ENCODE peak calls at places on chromosome 4, in eight cellular contexts. One of them, this sample, is unnamed.

GRCh38 chr4:85028910-85029309 is 62.4 kb upstream of the WDFY3 start:
- DNase-seq in cerebellar cortex: no peak
- DNase-seq in GM04504: no peak
- DNase-seq in neural crest cell: no peak
- DNase-seq in glutamatergic neuron: no peak
- DNase-seq in neuronal stem cell: no peak
- DNase-seq in hypothalamus: no peak
- DNase-seq in stimulated activated CD8-positive, alpha-beta memory T cell treated with anti-CD3 and anti-CD28 coated beads, Interleukin-15, amount 100 ng/mL, for 1 hour: no peak
- DNase-seq in this sample: no peak

GRCh38 chr4:156512622-156513021 is 459.0 kb downstream of the PDGFC start:
- DNase-seq in cerebellar cortex: no peak
- DNase-seq in GM04504: no peak
- DNase-seq in neural crest cell: no peak
- DNase-seq in glutamatergic neuron: no peak
- DNase-seq in neuronal stem cell: no peak
- DNase-seq in hypothalamus: no peak
- DNase-seq in stimulated activated CD8-positive, alpha-beta memory T cell treated with anti-CD3 and anti-CD28 coated beads, Interleukin-15, amount 100 ng/mL, for 1 hour: no peak
- DNase-seq in this sample: no peak

GRCh38 chr4:114368751-114369150 is 229.9 kb upstream of the UGT8 start:
- DNase-seq in cerebellar cortex: no peak
- DNase-seq in GM04504: no peak
- DNase-seq in neural crest cell: no peak
- DNase-seq in glutamatergic neuron: no peak
- DNase-seq in neuronal stem cell: no peak
- DNase-seq in hypothalamus: no peak
- DNase-seq in stimulated activated CD8-positive, alpha-beta memory T cell treated with anti-CD3 and anti-CD28 coated beads, Interleukin-15, amount 100 ng/mL, for 1 hour: no peak
- DNase-seq in this sample: no peak

GRCh38 chr4:137621056-137621455 is 88.8 kb upstream of the PCDH18 start:
- DNase-seq in cerebellar cortex: no peak
- DNase-seq in GM04504: no peak
- DNase-seq in neural crest cell: peak; percentile 37
- DNase-seq in glutamatergic neuron: peak; percentile 43
- DNase-seq in neuronal stem cell: peak; percentile 67
- DNase-seq in hypothalamus: no peak
- DNase-seq in stimulated activated CD8-positive, alpha-beta memory T cell treated with anti-CD3 and anti-CD28 coated beads, Interleukin-15, amount 100 ng/mL, for 1 hour: no peak
- DNase-seq in this sample: no peak

GRCh38 chr4:10753326-10753725 is 68.8 kb upstream of the CLNK start:
- DNase-seq in cerebellar cortex: no peak
- DNase-seq in GM04504: no peak
- DNase-seq in neural crest cell: no peak
- DNase-seq in glutamatergic neuron: no peak
- DNase-seq in neuronal stem cell: no peak
- DNase-seq in hypothalamus: no peak
- DNase-seq in stimulated activated CD8-positive, alpha-beta memory T cell treated with anti-CD3 and anti-CD28 coated beads, Interleukin-15, amount 100 ng/mL, for 1 hour: no peak
- DNase-seq in this sample: no peak

GRCh38 chr4:22679518-22679897 is 13.2 kb upstream of the GBA3 start:
- DNase-seq in cerebellar cortex: no peak
- DNase-seq in GM04504: no peak
- DNase-seq in neural crest cell: no peak
- DNase-seq in glutamatergic neuron: no peak
- DNase-seq in neuronal stem cell: no peak
- DNase-seq in hypothalamus: no peak
- DNase-seq in stimulated activated CD8-positive, alpha-beta memory T cell treated with anti-CD3 and anti-CD28 coated beads, Interleukin-15, amount 100 ng/mL, for 1 hour: no peak
- DNase-seq in this sample: no peak

GRCh38 chr4:26050671-26051070 is 136.7 kb downstream of the SMIM20 start:
- DNase-seq in cerebellar cortex: no peak
- DNase-seq in GM04504: no peak
- DNase-seq in neural crest cell: no peak
- DNase-seq in glutamatergic neuron: no peak
- DNase-seq in neuronal stem cell: no peak
- DNase-seq in hypothalamus: no peak
- DNase-seq in stimulated activated CD8-positive, alpha-beta memory T cell treated with anti-CD3 and anti-CD28 coated beads, Interleukin-15, amount 100 ng/mL, for 1 hour: no peak
- DNase-seq in this sample: no peak

GRCh38 chr4:106601519-106601918 is 232.9 kb upstream of the GIMD1 start:
- DNase-seq in cerebellar cortex: no peak
- DNase-seq in GM04504: no peak
- DNase-seq in neural crest cell: no peak
- DNase-seq in glutamatergic neuron: no peak
- DNase-seq in neuronal stem cell: no peak
- DNase-seq in hypothalamus: no peak
- DNase-seq in stimulated activated CD8-positive, alpha-beta memory T cell treated with anti-CD3 and anti-CD28 coated beads, Interleukin-15, amount 100 ng/mL, for 1 hour: no peak
- DNase-seq in this sample: no peak

GRCh38 chr4:168771251-168771650 is 238.8 kb downstream of the CBR4 start:
- DNase-seq in cerebellar cortex: no peak
- DNase-seq in GM04504: no peak
- DNase-seq in neural crest cell: no peak
- DNase-seq in glutamatergic neuron: no peak
- DNase-seq in neuronal stem cell: no peak
- DNase-seq in hypothalamus: no peak
- DNase-seq in stimulated activated CD8-positive, alpha-beta memory T cell treated with anti-CD3 and anti-CD28 coated beads, Interleukin-15, amount 100 ng/mL, for 1 hour: no peak
- DNase-seq in this sample: no peak

GRCh38 chr4:176921256-176921655 is 128.5 kb upstream of the VEGFC start:
- DNase-seq in cerebellar cortex: no peak
- DNase-seq in GM04504: no peak
- DNase-seq in neural crest cell: no peak
- DNase-seq in glutamatergic neuron: no peak
- DNase-seq in neuronal stem cell: no peak
- DNase-seq in hypothalamus: no peak
- DNase-seq in stimulated activated CD8-positive, alpha-beta memory T cell treated with anti-CD3 and anti-CD28 coated beads, Interleukin-15, amount 100 ng/mL, for 1 hour: no peak
- DNase-seq in this sample: no peak

GRCh38 chr4:35250771-35251170 is 993.5 kb downstream of the ARAP2 start:
- DNase-seq in cerebellar cortex: no peak
- DNase-seq in GM04504: no peak
- DNase-seq in neural crest cell: no peak
- DNase-seq in glutamatergic neuron: no peak
- DNase-seq in neuronal stem cell: no peak
- DNase-seq in hypothalamus: no peak
- DNase-seq in stimulated activated CD8-positive, alpha-beta memory T cell treated with anti-CD3 and anti-CD28 coated beads, Interleukin-15, amount 100 ng/mL, for 1 hour: no peak
- DNase-seq in this sample: no peak

GRCh38 chr4:110196206-110196870 is 2.1 kb downstream of the ELOVL6 start:
- DNase-seq in cerebellar cortex: peak; percentile 48
- DNase-seq in GM04504: no peak
- DNase-seq in neural crest cell: peak; percentile 54
- DNase-seq in glutamatergic neuron: peak; percentile 68
- DNase-seq in neuronal stem cell: peak; percentile 56
- DNase-seq in hypothalamus: peak; percentile 72
- DNase-seq in stimulated activated CD8-positive, alpha-beta memory T cell treated with anti-CD3 and anti-CD28 coated beads, Interleukin-15, amount 100 ng/mL, for 1 hour: no peak
- DNase-seq in this sample: peak; percentile 63

GRCh38 chr4:102501635-102502382 is 650 bp downstream of the NFKB1 start:
- DNase-seq in cerebellar cortex: peak; percentile 76
- DNase-seq in GM04504: peak; percentile 71
- DNase-seq in neural crest cell: peak; percentile 49
- DNase-seq in glutamatergic neuron: peak; percentile 68
- DNase-seq in neuronal stem cell: peak; percentile 71
- DNase-seq in hypothalamus: peak; percentile 69
- DNase-seq in stimulated activated CD8-positive, alpha-beta memory T cell treated with anti-CD3 and anti-CD28 coated beads, Interleukin-15, amount 100 ng/mL, for 1 hour: peak; percentile 25
- DNase-seq in this sample: peak; percentile 60

GRCh38 chr4:109764376-109764775 is 34.5 kb upstream of the PLA2G12A start:
- DNase-seq in cerebellar cortex: no peak
- DNase-seq in GM04504: no peak
- DNase-seq in neural crest cell: no peak
- DNase-seq in glutamatergic neuron: no peak
- DNase-seq in neuronal stem cell: no peak
- DNase-seq in hypothalamus: no peak
- DNase-seq in stimulated activated CD8-positive, alpha-beta memory T cell treated with anti-CD3 and anti-CD28 coated beads, Interleukin-15, amount 100 ng/mL, for 1 hour: no peak
- DNase-seq in this sample: no peak

GRCh38 chr4:72568959-72569718 is at the start of gene ADAMTS3:
- DNase-seq in cerebellar cortex: peak; percentile 47
- DNase-seq in GM04504: no peak
- DNase-seq in neural crest cell: peak; percentile 59
- DNase-seq in glutamatergic neuron: peak; percentile 77
- DNase-seq in neuronal stem cell: peak; percentile 76
- DNase-seq in hypothalamus: peak; percentile 25
- DNase-seq in stimulated activated CD8-positive, alpha-beta memory T cell treated with anti-CD3 and anti-CD28 coated beads, Interleukin-15, amount 100 ng/mL, for 1 hour: no peak
- DNase-seq in this sample: peak; percentile 61

GRCh38 chr4:38322709-38323108 is 341.3 kb upstream of the KLF3 start:
- DNase-seq in cerebellar cortex: no peak
- DNase-seq in GM04504: peak; percentile 51
- DNase-seq in neural crest cell: no peak
- DNase-seq in glutamatergic neuron: no peak
- DNase-seq in neuronal stem cell: no peak
- DNase-seq in hypothalamus: no peak
- DNase-seq in stimulated activated CD8-positive, alpha-beta memory T cell treated with anti-CD3 and anti-CD28 coated beads, Interleukin-15, amount 100 ng/mL, for 1 hour: no peak
- DNase-seq in this sample: no peak

GRCh38 chr4:159227984-159228383 is 125.1 kb downstream of the RAPGEF2 start:
- DNase-seq in cerebellar cortex: peak; percentile 71
- DNase-seq in GM04504: no peak
- DNase-seq in neural crest cell: peak; percentile 15
- DNase-seq in glutamatergic neuron: no peak
- DNase-seq in neuronal stem cell: peak; percentile 43
- DNase-seq in hypothalamus: peak; percentile 48
- DNase-seq in stimulated activated CD8-positive, alpha-beta memory T cell treated with anti-CD3 and anti-CD28 coated beads, Interleukin-15, amount 100 ng/mL, for 1 hour: no peak
- DNase-seq in this sample: no peak

GRCh38 chr4:187541666-187542065 is 453.9 kb upstream of the ZFP42 start:
- DNase-seq in cerebellar cortex: no peak
- DNase-seq in GM04504: peak; percentile 53
- DNase-seq in neural crest cell: no peak
- DNase-seq in glutamatergic neuron: no peak
- DNase-seq in neuronal stem cell: no peak
- DNase-seq in hypothalamus: no peak
- DNase-seq in stimulated activated CD8-positive, alpha-beta memory T cell treated with anti-CD3 and anti-CD28 coated beads, Interleukin-15, amount 100 ng/mL, for 1 hour: no peak
- DNase-seq in this sample: no peak

GRCh38 chr4:87989765-87990164 is 14.3 kb downstream of the SPP1 start:
- DNase-seq in cerebellar cortex: no peak
- DNase-seq in GM04504: no peak
- DNase-seq in neural crest cell: no peak
- DNase-seq in glutamatergic neuron: no peak
- DNase-seq in neuronal stem cell: no peak
- DNase-seq in hypothalamus: no peak
- DNase-seq in stimulated activated CD8-positive, alpha-beta memory T cell treated with anti-CD3 and anti-CD28 coated beads, Interleukin-15, amount 100 ng/mL, for 1 hour: no peak
- DNase-seq in this sample: no peak

GRCh38 chr4:162645381-162645780 is 481.6 kb upstream of the FSTL5 start:
- DNase-seq in cerebellar cortex: peak; percentile 9
- DNase-seq in GM04504: no peak
- DNase-seq in neural crest cell: no peak
- DNase-seq in glutamatergic neuron: no peak
- DNase-seq in neuronal stem cell: no peak
- DNase-seq in hypothalamus: no peak
- DNase-seq in stimulated activated CD8-positive, alpha-beta memory T cell treated with anti-CD3 and anti-CD28 coated beads, Interleukin-15, amount 100 ng/mL, for 1 hour: no peak
- DNase-seq in this sample: no peak

GRCh38 chr4:69708211-69708610 is 52.2 kb downstream of the SULT1B1 start:
- DNase-seq in cerebellar cortex: no peak
- DNase-seq in GM04504: no peak
- DNase-seq in neural crest cell: no peak
- DNase-seq in glutamatergic neuron: no peak
- DNase-seq in neuronal stem cell: no peak
- DNase-seq in hypothalamus: no peak
- DNase-seq in stimulated activated CD8-positive, alpha-beta memory T cell treated with anti-CD3 and anti-CD28 coated beads, Interleukin-15, amount 100 ng/mL, for 1 hour: no peak
- DNase-seq in this sample: no peak

GRCh38 chr4:166091146-166091545 is 218.1 kb downstream of the TLL1 start:
- DNase-seq in cerebellar cortex: peak; percentile 51
- DNase-seq in GM04504: no peak
- DNase-seq in neural crest cell: no peak
- DNase-seq in glutamatergic neuron: no peak
- DNase-seq in neuronal stem cell: no peak
- DNase-seq in hypothalamus: no peak
- DNase-seq in stimulated activated CD8-positive, alpha-beta memory T cell treated with anti-CD3 and anti-CD28 coated beads, Interleukin-15, amount 100 ng/mL, for 1 hour: no peak
- DNase-seq in this sample: no peak

GRCh38 chr4:145935253-145936141 is 3.1 kb downstream of the ZNF827 start:
- DNase-seq in cerebellar cortex: peak; percentile 37
- DNase-seq in GM04504: no peak
- DNase-seq in neural crest cell: peak; percentile 60
- DNase-seq in glutamatergic neuron: peak; percentile 76
- DNase-seq in neuronal stem cell: no peak
- DNase-seq in hypothalamus: no peak
- DNase-seq in stimulated activated CD8-positive, alpha-beta memory T cell treated with anti-CD3 and anti-CD28 coated beads, Interleukin-15, amount 100 ng/mL, for 1 hour: no peak
- DNase-seq in this sample: no peak

GRCh38 chr4:25590171-25590570 is 65.5 kb upstream of the SLC34A2 start:
- DNase-seq in cerebellar cortex: no peak
- DNase-seq in GM04504: no peak
- DNase-seq in neural crest cell: no peak
- DNase-seq in glutamatergic neuron: no peak
- DNase-seq in neuronal stem cell: no peak
- DNase-seq in hypothalamus: no peak
- DNase-seq in stimulated activated CD8-positive, alpha-beta memory T cell treated with anti-CD3 and anti-CD28 coated beads, Interleukin-15, amount 100 ng/mL, for 1 hour: no peak
- DNase-seq in this sample: no peak

GRCh38 chr4:187849556-187850245 is 145.9 kb upstream of the ZFP42 start:
- DNase-seq in cerebellar cortex: peak; percentile 24
- DNase-seq in GM04504: no peak
- DNase-seq in neural crest cell: no peak
- DNase-seq in glutamatergic neuron: peak; percentile 63
- DNase-seq in neuronal stem cell: no peak
- DNase-seq in hypothalamus: no peak
- DNase-seq in stimulated activated CD8-positive, alpha-beta memory T cell treated with anti-CD3 and anti-CD28 coated beads, Interleukin-15, amount 100 ng/mL, for 1 hour: no peak
- DNase-seq in this sample: no peak

GRCh38 chr4:184052616-184053015 is 147.5 kb downstream of the STOX2 start:
- DNase-seq in cerebellar cortex: no peak
- DNase-seq in GM04504: no peak
- DNase-seq in neural crest cell: no peak
- DNase-seq in glutamatergic neuron: no peak
- DNase-seq in neuronal stem cell: no peak
- DNase-seq in hypothalamus: no peak
- DNase-seq in stimulated activated CD8-positive, alpha-beta memory T cell treated with anti-CD3 and anti-CD28 coated beads, Interleukin-15, amount 100 ng/mL, for 1 hour: no peak
- DNase-seq in this sample: no peak

GRCh38 chr4:20395160-20395773 is 143.6 kb downstream of the SLIT2 start:
- DNase-seq in cerebellar cortex: peak; percentile 17
- DNase-seq in GM04504: no peak
- DNase-seq in neural crest cell: peak; percentile 35
- DNase-seq in glutamatergic neuron: peak; percentile 51
- DNase-seq in neuronal stem cell: peak; percentile 42
- DNase-seq in hypothalamus: no peak
- DNase-seq in stimulated activated CD8-positive, alpha-beta memory T cell treated with anti-CD3 and anti-CD28 coated beads, Interleukin-15, amount 100 ng/mL, for 1 hour: no peak
- DNase-seq in this sample: peak; percentile 36

GRCh38 chr4:148674891-148675290 is 232.7 kb upstream of the NR3C2 start:
- DNase-seq in cerebellar cortex: no peak
- DNase-seq in GM04504: no peak
- DNase-seq in neural crest cell: no peak
- DNase-seq in glutamatergic neuron: no peak
- DNase-seq in neuronal stem cell: no peak
- DNase-seq in hypothalamus: no peak
- DNase-seq in stimulated activated CD8-positive, alpha-beta memory T cell treated with anti-CD3 and anti-CD28 coated beads, Interleukin-15, amount 100 ng/mL, for 1 hour: no peak
- DNase-seq in this sample: no peak

GRCh38 chr4:180057891-180058643 is 2185.1 kb upstream of the TENM3 start:
- DNase-seq in cerebellar cortex: peak; percentile 60
- DNase-seq in GM04504: no peak
- DNase-seq in neural crest cell: peak; percentile 18
- DNase-seq in glutamatergic neuron: peak; percentile 54
- DNase-seq in neuronal stem cell: peak; percentile 32
- DNase-seq in hypothalamus: peak; percentile 32
- DNase-seq in stimulated activated CD8-positive, alpha-beta memory T cell treated with anti-CD3 and anti-CD28 coated beads, Interleukin-15, amount 100 ng/mL, for 1 hour: no peak
- DNase-seq in this sample: peak; percentile 52

GRCh38 chr4:161554372-161554990 is 609.3 kb downstream of the FSTL5 start:
- DNase-seq in cerebellar cortex: peak; percentile 16
- DNase-seq in GM04504: no peak
- DNase-seq in neural crest cell: no peak
- DNase-seq in glutamatergic neuron: no peak
- DNase-seq in neuronal stem cell: no peak
- DNase-seq in hypothalamus: no peak
- DNase-seq in stimulated activated CD8-positive, alpha-beta memory T cell treated with anti-CD3 and anti-CD28 coated beads, Interleukin-15, amount 100 ng/mL, for 1 hour: no peak
- DNase-seq in this sample: no peak

GRCh38 chr4:84498203-84499026 is 677 bp downstream of the NKX6-1 start:
- DNase-seq in cerebellar cortex: no peak
- DNase-seq in GM04504: no peak
- DNase-seq in neural crest cell: no peak
- DNase-seq in glutamatergic neuron: peak; percentile 56
- DNase-seq in neuronal stem cell: no peak
- DNase-seq in hypothalamus: no peak
- DNase-seq in stimulated activated CD8-positive, alpha-beta memory T cell treated with anti-CD3 and anti-CD28 coated beads, Interleukin-15, amount 100 ng/mL, for 1 hour: no peak
- DNase-seq in this sample: no peak

GRCh38 chr4:126687655-126688358 is 945.0 kb upstream of the INTU start:
- DNase-seq in cerebellar cortex: no peak
- DNase-seq in GM04504: no peak
- DNase-seq in neural crest cell: no peak
- DNase-seq in glutamatergic neuron: no peak
- DNase-seq in neuronal stem cell: no peak
- DNase-seq in hypothalamus: no peak
- DNase-seq in stimulated activated CD8-positive, alpha-beta memory T cell treated with anti-CD3 and anti-CD28 coated beads, Interleukin-15, amount 100 ng/mL, for 1 hour: no peak
- DNase-seq in this sample: no peak

GRCh38 chr4:168449740-168450442 is 30.4 kb downstream of the DDX60L start:
- DNase-seq in cerebellar cortex: no peak
- DNase-seq in GM04504: no peak
- DNase-seq in neural crest cell: no peak
- DNase-seq in glutamatergic neuron: no peak
- DNase-seq in neuronal stem cell: no peak
- DNase-seq in hypothalamus: no peak
- DNase-seq in stimulated activated CD8-positive, alpha-beta memory T cell treated with anti-CD3 and anti-CD28 coated beads, Interleukin-15, amount 100 ng/mL, for 1 hour: no peak
- DNase-seq in this sample: no peak